ENCODE peak calls at places on chromosomes 11 and 22, in four cellular contexts. A is HuH-7, W is left ventricle myocardium superior, M is heart left ventricle. J is an unnamed sample.

GRCh38 chr11:14329702-14330101 is 29.3 kb downstream of the RRAS2 start:
- DNase-seq in A (no peak), W (no peak), M (no peak), J (no peak)

GRCh38 chr22:27602390-27602789 is 199.2 kb downstream of the MN1 start:
- DNase-seq in A (no peak), W (no peak), M (no peak), J (no peak)

GRCh38 chr11:57336111-57336666 is 497 bp upstream of the SSRP1 start:
- DNase-seq in A (no peak), W (no peak), M (no peak), J (no peak)

GRCh38 chr11:70067591-70068341 is 10.4 kb upstream of the ANO1 start:
- DNase-seq in A (peak), W (no peak), M (no peak), J (peak)

GRCh38 chr11:6735306-6735705 is 36.5 kb downstream of the OR2AG2 start:
- DNase-seq in A (no peak), W (no peak), M (no peak), J (no peak)

GRCh38 chr11:3089236-3090061 is 32.2 kb upstream of the CARS1 start:
- DNase-seq in A (no peak), W (no peak), M (no peak), J (no peak)

GRCh38 chr22:49212002-49212401 is 615.7 kb downstream of the BRD1 start:
- DNase-seq in A (no peak), W (no peak), M (no peak), J (no peak)

GRCh38 chr11:68552542-68552941 is 92.0 kb downstream of the PPP6R3 start:
- DNase-seq in A (no peak), W (no peak), M (no peak), J (no peak)

GRCh38 chr11:18368236-18368635 is 26.1 kb upstream of the LDHA start:
- DNase-seq in A (no peak), W (no peak), M (no peak), J (no peak)

GRCh38 chr11:131674051-131674755 is 303.8 kb downstream of the NTM start:
- DNase-seq in A (peak), W (peak), M (peak), J (peak)

GRCh38 chr22:26172389-26172990 is 3.2 kb downstream of the SEZ6L start:
- DNase-seq in A (peak), W (peak), M (no peak), J (peak)

GRCh38 chr22:49966716-49967332 is 6.3 kb downstream of the PIM3 start:
- DNase-seq in A (no peak), W (peak), M (peak), J (no peak)

GRCh38 chr22:26593763-26594162 is 3.8 kb upstream of the TPST2 start:
- DNase-seq in A (no peak), W (no peak), M (no peak), J (no peak)

GRCh38 chr11:62923634-62924411 is 2.7 kb upstream of the CHRM1 start:
- DNase-seq in A (no peak), W (peak), M (no peak), J (no peak)

GRCh38 chr11:36088234-36088975 is 144.5 kb downstream of the LDLRAD3 start:
- DNase-seq in A (no peak), W (no peak), M (no peak), J (no peak)

GRCh38 chr11:64120951-64121569 is 44.9 kb downstream of the MACROD1 start:
- DNase-seq in A (no peak), W (peak), M (peak), J (no peak)

GRCh38 chr11:71446942-71447688 is 1.1 kb downstream of the DHCR7 start:
- DNase-seq in A (peak), W (no peak), M (no peak), J (no peak)

GRCh38 chr22:25903294-25903693 is 161.3 kb downstream of the MYO18B start:
- DNase-seq in A (peak), W (no peak), M (no peak), J (no peak)

GRCh38 chr11:88320149-88320559 is 17.4 kb downstream of the CTSC start:
- DNase-seq in A (no peak), W (no peak), M (no peak), J (peak)

GRCh38 chr11:8098361-8098760 is 17.4 kb downstream of the TUB start:
- DNase-seq in A (no peak), W (no peak), M (no peak), J (no peak)

GRCh38 chr22:26579331-26579886 is 10.5 kb downstream of the TPST2 start:
- DNase-seq in A (no peak), W (peak), M (no peak), J (no peak)

GRCh38 chr11:126403039-126403438 is 47.6 kb downstream of the ST3GAL4 start:
- DNase-seq in A (no peak), W (no peak), M (no peak), J (peak)

GRCh38 chr11:19394525-19395016 is 153.8 kb upstream of the E2F8 start:
- DNase-seq in A (no peak), W (no peak), M (no peak), J (no peak)

GRCh38 chr11:9600651-9601040 is 27.2 kb downstream of the WEE1 start:
- DNase-seq in A (no peak), W (no peak), M (no peak), J (no peak)

GRCh38 chr22:50626856-50627451 is 998 bp downstream of the ARSA start:
- DNase-seq in A (no peak), W (no peak), M (peak), J (no peak)

GRCh38 chr11:68012843-68013610 is 2.9 kb downstream of the ALDH3B1 start:
- DNase-seq in A (peak), W (no peak), M (no peak), J (peak)

GRCh38 chr11:115256326-115257197 is 247.7 kb downstream of the CADM1 start:
- DNase-seq in A (no peak), W (no peak), M (no peak), J (no peak)

GRCh38 chr11:93807980-93808379 is 23.9 kb downstream of the MED17 start:
- DNase-seq in A (no peak), W (no peak), M (no peak), J (no peak)

GRCh38 chr11:43316451-43316850 is 4.7 kb downstream of the API5 start:
- DNase-seq in A (no peak), W (no peak), M (no peak), J (peak)

GRCh38 chr22:21726650-21727049 is 8.9 kb downstream of the YPEL1 start:
- DNase-seq in A (peak), W (no peak), M (no peak), J (no peak)

GRCh38 chr22:44807915-44808690 is 55.7 kb downstream of the ARHGAP8 start:
- DNase-seq in A (peak), W (no peak), M (no peak), J (no peak)

GRCh38 chr11:128291043-128291442 is 296.3 kb downstream of the ETS1 start:
- DNase-seq in A (no peak), W (no peak), M (no peak), J (no peak)

GRCh38 chr11:94504689-94505293 is 7.5 kb upstream of the C11orf97 start:
- DNase-seq in A (no peak), W (no peak), M (no peak), J (no peak)

J was measured in SJSA1.